ENCODE peak calls at places on chromosome 4, in eight cellular contexts. Z is GM12878, R is GM06990, D is prostate gland, Q is AG04450, L is cerebellar cortex, G is tibial artery, H is T-helper 2 cell. B is an unnamed sample.

GRCh38 chr4:112153222-112153791 is 8.1 kb downstream of the FAM241A start:
- DNase-seq in Z (no peak), R (no peak), D (no peak), Q (no peak), L (no peak), G (no peak), H (no peak), B (no peak)

GRCh38 chr4:100895572-100896197 is 377.9 kb upstream of the EMCN start:
- DNase-seq in Z (peak; percentile 19), R (peak; percentile 14), D (no peak), Q (no peak), L (no peak), G (no peak), H (peak; percentile 67), B (no peak)

GRCh38 chr4:144340931-144341330 is 200.4 kb upstream of the GYPA start:
- DNase-seq in Z (no peak), R (no peak), D (no peak), Q (no peak), L (no peak), G (no peak), H (no peak), B (no peak)

GRCh38 chr4:81688085-81688484 is 216.4 kb upstream of the RASGEF1B start:
- DNase-seq in Z (no peak), R (no peak), D (no peak), Q (no peak), L (no peak), G (no peak), H (no peak), B (no peak)

GRCh38 chr4:77050962-77051361 is 24.8 kb downstream of the CCNI start:
- DNase-seq in Z (no peak), R (no peak), D (no peak), Q (no peak), L (no peak), G (no peak), H (no peak), B (no peak)

GRCh38 chr4:184695178-184695896 is 38.6 kb downstream of the CENPU start:
- DNase-seq in Z (no peak), R (no peak), D (no peak), Q (no peak), L (no peak), G (no peak), H (no peak), B (no peak)

GRCh38 chr4:137529432-137529831 is 2.9 kb downstream of the PCDH18 start:
- DNase-seq in Z (no peak), R (no peak), D (no peak), Q (no peak), L (no peak), G (no peak), H (no peak), B (no peak)

GRCh38 chr4:126939401-126939800 is 693.4 kb upstream of the INTU start:
- DNase-seq in Z (no peak), R (no peak), D (no peak), Q (peak; percentile 32), L (no peak), G (no peak), H (no peak), B (no peak)

GRCh38 chr4:13907255-13907751 is 279.8 kb upstream of the BOD1L1 start:
- DNase-seq in Z (no peak), R (no peak), D (no peak), Q (peak; percentile 90), L (no peak), G (no peak), H (no peak), B (no peak)

GRCh38 chr4:147096667-147097604 is 151.3 kb upstream of the TTC29 start:
- DNase-seq in Z (no peak), R (no peak), D (no peak), Q (peak; percentile 15), L (peak; percentile 68), G (no peak), H (peak; percentile 41), B (no peak)

GRCh38 chr4:40621592-40622512 is 7.8 kb downstream of the RBM47 start:
- DNase-seq in Z (peak; percentile 93), R (peak; percentile 69), D (peak; percentile 87), Q (peak; percentile 94), L (no peak), G (peak; percentile 86), H (peak; percentile 89), B (peak; percentile 96)

GRCh38 chr4:107640157-107640556 is 79.9 kb downstream of the PAPSS1 start:
- DNase-seq in Z (no peak), R (no peak), D (no peak), Q (no peak), L (no peak), G (no peak), H (no peak), B (no peak)

GRCh38 chr4:103887191-103887590 is 167.4 kb upstream of the TACR3 start:
- DNase-seq in Z (no peak), R (no peak), D (no peak), Q (no peak), L (no peak), G (no peak), H (no peak), B (no peak)

GRCh38 chr4:40596522-40596921 is 33.1 kb downstream of the RBM47 start:
- DNase-seq in Z (no peak), R (no peak), D (no peak), Q (no peak), L (no peak), G (no peak), H (no peak), B (no peak)

GRCh38 chr4:8080754-8081065 is 77.9 kb downstream of the ABLIM2 start:
- DNase-seq in Z (no peak), R (no peak), D (no peak), Q (no peak), L (no peak), G (no peak), H (no peak), B (peak; percentile 14)

GRCh38 chr4:185651137-185651677 is 115.9 kb upstream of the PDLIM3 start:
- DNase-seq in Z (no peak), R (no peak), D (no peak), Q (no peak), L (no peak), G (no peak), H (no peak), B (no peak)

GRCh38 chr4:24747234-24747975 is 48.0 kb upstream of the SOD3 start:
- DNase-seq in Z (no peak), R (no peak), D (no peak), Q (no peak), L (no peak), G (no peak), H (no peak), B (no peak)

GRCh38 chr4:41323706-41324105 is 67.0 kb downstream of the UCHL1 start:
- DNase-seq in Z (no peak), R (no peak), D (no peak), Q (no peak), L (no peak), G (no peak), H (no peak), B (no peak)

GRCh38 chr4:11805837-11806236 is 377.1 kb upstream of the HS3ST1 start:
- DNase-seq in Z (no peak), R (no peak), D (peak; percentile 9), Q (no peak), L (peak; percentile 9), G (no peak), H (no peak), B (no peak)

GRCh38 chr4:120658772-120659171 is 263.8 kb downstream of the PRDM5 start:
- DNase-seq in Z (no peak), R (no peak), D (no peak), Q (no peak), L (no peak), G (no peak), H (peak; percentile 30), B (no peak)

GRCh38 chr4:123741906-123742305 is 345.3 kb downstream of the SPRY1 start:
- DNase-seq in Z (no peak), R (no peak), D (no peak), Q (no peak), L (peak; percentile 80), G (no peak), H (no peak), B (no peak)

GRCh38 chr4:38759077-38759789 is 23.6 kb downstream of the TLR10 start:
- DNase-seq in Z (peak; percentile 77), R (peak; percentile 24), D (peak; percentile 44), Q (peak; percentile 30), L (peak; percentile 68), G (peak; percentile 45), H (peak; percentile 61), B (peak; percentile 48)

GRCh38 chr4:1488357-1488756 is 82.1 kb upstream of the NKX1-1 start:
- DNase-seq in Z (no peak), R (no peak), D (no peak), Q (no peak), L (no peak), G (no peak), H (no peak), B (peak; percentile 36)

GRCh38 chr4:113534698-113535097 is 226.8 kb downstream of the CAMK2D start:
- DNase-seq in Z (no peak), R (no peak), D (no peak), Q (no peak), L (no peak), G (no peak), H (no peak), B (no peak)

GRCh38 chr4:94507708-94508107 is 56.0 kb downstream of the PDLIM5 start:
- DNase-seq in Z (no peak), R (no peak), D (no peak), Q (peak; percentile 52), L (no peak), G (peak; percentile 82), H (peak; percentile 7), B (no peak)

GRCh38 chr4:3010998-3011397 is 47.6 kb downstream of the GRK4 start:
- DNase-seq in Z (no peak), R (no peak), D (no peak), Q (peak; percentile 38), L (no peak), G (peak; percentile 41), H (no peak), B (no peak)

GRCh38 chr4:100504086-100504874 is 13.5 kb downstream of the EMCN start:
- DNase-seq in Z (no peak), R (no peak), D (no peak), Q (no peak), L (no peak), G (no peak), H (no peak), B (no peak)

GRCh38 chr4:2252530-2252924 is 9.4 kb downstream of the MXD4 start:
- DNase-seq in Z (no peak), R (no peak), D (peak; percentile 3), Q (no peak), L (no peak), G (peak; percentile 11), H (no peak), B (no peak)

B was measured in CD14-positive monocyte.